ENCODE peak calls at places on chromosome 13, in four cellular contexts. H is left colon, E is sciatic nerve, U is PC-3. J is an unnamed sample.

GRCh38 chr13:99626461-99627082 is 125.3 kb downstream of the TM9SF2 start:
- DNase-seq in U (peak), E (no peak), H (no peak), J (peak)

GRCh38 chr13:44249439-44249838 is 124.2 kb upstream of the SERP2 start:
- DNase-seq in U (peak), E (peak), H (peak), J (peak)

GRCh38 chr13:44142540-44142867 is 231.1 kb upstream of the SERP2 start:
- DNase-seq in E (no peak), H (no peak), U (no peak), J (peak)

GRCh38 chr13:87093399-87093798 is 577.8 kb upstream of the SLITRK5 start:
- DNase-seq in E (no peak), H (no peak), U (peak), J (peak)

GRCh38 chr13:47869780-47870179 is 131.3 kb downstream of the SUCLA2 start:
- DNase-seq in E (no peak), U (no peak), H (no peak), J (peak)

GRCh38 chr13:22012676-22013075 is 341.8 kb downstream of the FGF9 start:
- DNase-seq in U (no peak), E (no peak), H (no peak), J (no peak)

GRCh38 chr13:29436291-29436690 is 159.2 kb downstream of the SLC7A1 start:
- DNase-seq in E (no peak), H (no peak), U (peak), J (peak)

GRCh38 chr13:51793570-51794273 is 10.2 kb downstream of the DHRS12 start:
- DNase-seq in E (no peak), H (no peak), U (peak), J (peak)

GRCh38 chr13:26946675-26947342 is 186.2 kb upstream of the GPR12 start:
- DNase-seq in E (no peak), H (no peak), U (peak), J (peak)

GRCh38 chr13:39362652-39363390 is 240.2 kb downstream of the LHFPL6 start:
- DNase-seq in H (no peak), E (no peak), U (peak), J (peak)

GRCh38 chr13:63481334-63481733 is 2065.7 kb upstream of the PCDH20 start:
- DNase-seq in E (no peak), U (no peak), H (no peak), J (peak)

GRCh38 chr13:113148940-113149503 is 9.4 kb upstream of the PROZ start:
- DNase-seq in E (no peak), H (no peak), U (no peak), J (no peak)

GRCh38 chr13:109348514-109349340 is 437.7 kb downstream of the IRS2 start:
- DNase-seq in U (peak), H (no peak), E (no peak), J (peak)